ENCODE peak calls at places on chromosome 20, in six cellular contexts. V is H9, C is IMR-90, U is neuronal stem cell, R is H1, O is mesenchymal stem cell. F is an unnamed sample.

GRCh38 chr20:36467076-36467999 is 74.0 kb upstream of the MYL9 start:
- DNase-seq in V (no peak), R (no peak), O (peak; percentile 17), U (no peak), C (no peak), F (no peak)

GRCh38 chr20:37411408-37412306 is 65.7 kb downstream of the SRC start:
- DNase-seq in V (no peak), C (no peak), U (no peak), R (no peak), O (no peak), F (no peak)

GRCh38 chr20:61436674-61437279 is 184.7 kb downstream of the CDH4 start:
- DNase-seq in C (peak; percentile 58), U (peak; percentile 91), V (peak; percentile 96), O (peak; percentile 37), R (peak; percentile 84), F (no peak)

GRCh38 chr20:25623225-25623735 is 534 bp downstream of the NANP start:
- DNase-seq in V (peak; percentile 32), U (no peak), R (peak; percentile 66), C (peak; percentile 24), O (peak; percentile 68), F (peak; percentile 36)

GRCh38 chr20:692044-692443 is 16.4 kb upstream of the SCRT2 start:
- DNase-seq in O (no peak), U (no peak), R (no peak), V (no peak), C (no peak), F (no peak)

GRCh38 chr20:35226775-35227681 is 538 bp downstream of the MMP24 start:
- DNase-seq in O (peak; percentile 56), V (peak; percentile 74), R (peak; percentile 89), U (peak; percentile 72), C (peak; percentile 34), F (peak; percentile 27)

GRCh38 chr20:25014816-25015215 is 22.3 kb upstream of the APMAP start:
- DNase-seq in O (no peak), U (no peak), R (no peak), C (no peak), V (no peak), F (no peak)

GRCh38 chr20:10467985-10468845 is 33.1 kb downstream of the SLX4IP start:
- DNase-seq in C (peak; percentile 32), R (no peak), O (no peak), U (no peak), V (no peak), F (no peak)

GRCh38 chr20:11861479-11861878 is 56.2 kb upstream of the BTBD3 start:
- DNase-seq in V (no peak), U (no peak), R (no peak), C (no peak), O (no peak), F (no peak)

GRCh38 chr20:33602826-33603590 is 59.1 kb upstream of the C20orf144 start:
- DNase-seq in C (peak; percentile 50), U (no peak), R (no peak), V (no peak), O (peak; percentile 10), F (no peak)

GRCh38 chr20:36881331-36881730 is 5.4 kb downstream of the TLDC2 start:
- DNase-seq in R (no peak), C (no peak), U (no peak), V (no peak), O (no peak), F (no peak)

GRCh38 chr20:37699202-37699601 is 5.4 kb downstream of the CTNNBL1 start:
- DNase-seq in C (no peak), O (no peak), V (no peak), U (no peak), R (no peak), F (no peak)

GRCh38 chr20:59778615-59779200 is 154.7 kb downstream of the SYCP2 start:
- DNase-seq in V (peak; percentile 16), O (no peak), R (no peak), U (no peak), C (no peak), F (no peak)

GRCh38 chr20:38680492-38681118 is 43.7 kb upstream of the SLC32A1 start:
- DNase-seq in C (peak; percentile 28), U (peak; percentile 83), R (peak; percentile 75), O (peak; percentile 51), V (peak; percentile 74), F (no peak)

GRCh38 chr20:13331536-13331935 is 110.5 kb downstream of the ISM1 start:
- DNase-seq in O (peak; percentile 28), C (no peak), U (no peak), V (no peak), R (no peak), F (no peak)

GRCh38 chr20:6994452-6994851 is 227.0 kb downstream of the BMP2 start:
- DNase-seq in V (no peak), U (no peak), O (peak; percentile 13), C (no peak), R (no peak), F (peak; percentile 33)

GRCh38 chr20:25460591-25461280 is 53.3 kb downstream of the GINS1 start:
- DNase-seq in V (no peak), C (no peak), U (no peak), R (no peak), O (no peak), F (no peak)

GRCh38 chr20:57840504-57841296 is 130.9 kb upstream of the PMEPA1 start:
- DNase-seq in V (peak; percentile 20), U (no peak), C (no peak), O (no peak), R (no peak), F (no peak)

GRCh38 chr20:34553366-34553867 is 5.1 kb upstream of the MAP1LC3A start:
- DNase-seq in R (no peak), O (no peak), U (no peak), V (no peak), C (no peak), F (no peak)

DNA sequence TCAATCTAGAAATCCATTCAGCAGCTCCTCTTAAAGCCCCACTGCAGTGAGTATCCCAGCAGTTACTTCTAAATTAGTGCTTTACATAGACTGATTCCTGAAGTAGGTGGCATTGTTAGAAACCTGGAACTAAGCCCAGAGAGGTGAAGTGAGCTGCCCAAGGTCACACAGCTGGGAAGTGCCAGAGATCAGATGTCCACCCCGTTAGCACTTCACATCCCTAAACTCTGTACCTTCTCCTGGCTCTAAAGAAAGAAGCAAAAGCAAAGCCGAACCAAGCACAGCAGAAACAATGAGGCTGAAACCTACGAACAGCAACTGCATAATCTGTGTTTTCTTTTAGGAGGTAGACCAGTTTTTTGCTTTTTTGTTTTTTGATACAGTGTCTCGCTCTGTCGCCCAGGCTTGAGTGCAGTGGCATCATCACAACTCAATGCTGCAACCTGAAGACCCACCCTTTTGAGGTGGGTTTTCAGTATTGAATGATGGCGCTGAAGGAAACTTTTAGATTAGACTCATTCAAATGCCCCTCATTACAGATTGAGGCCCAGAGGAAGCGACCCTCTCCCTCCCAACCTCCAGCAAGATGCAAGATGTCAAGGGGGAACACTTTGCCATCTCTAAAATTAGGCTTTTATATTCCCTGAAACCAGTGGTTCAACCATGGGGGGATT is 3.2 kb upstream of the ZMYND8 start:
- DNase-seq in C (no peak), O (no peak), R (no peak), V (no peak), U (no peak), F (no peak)
- H2AK5ac ChIP-seq in C (peak overlapping the region; percentile 100), O (peak overlapping the region; percentile 95), R (peak overlapping the region; percentile 58), V (peak overlapping the region; percentile 19), U (peak overlapping the region; percentile 2), F (peak overlapping the region; percentile 72)

DNA sequence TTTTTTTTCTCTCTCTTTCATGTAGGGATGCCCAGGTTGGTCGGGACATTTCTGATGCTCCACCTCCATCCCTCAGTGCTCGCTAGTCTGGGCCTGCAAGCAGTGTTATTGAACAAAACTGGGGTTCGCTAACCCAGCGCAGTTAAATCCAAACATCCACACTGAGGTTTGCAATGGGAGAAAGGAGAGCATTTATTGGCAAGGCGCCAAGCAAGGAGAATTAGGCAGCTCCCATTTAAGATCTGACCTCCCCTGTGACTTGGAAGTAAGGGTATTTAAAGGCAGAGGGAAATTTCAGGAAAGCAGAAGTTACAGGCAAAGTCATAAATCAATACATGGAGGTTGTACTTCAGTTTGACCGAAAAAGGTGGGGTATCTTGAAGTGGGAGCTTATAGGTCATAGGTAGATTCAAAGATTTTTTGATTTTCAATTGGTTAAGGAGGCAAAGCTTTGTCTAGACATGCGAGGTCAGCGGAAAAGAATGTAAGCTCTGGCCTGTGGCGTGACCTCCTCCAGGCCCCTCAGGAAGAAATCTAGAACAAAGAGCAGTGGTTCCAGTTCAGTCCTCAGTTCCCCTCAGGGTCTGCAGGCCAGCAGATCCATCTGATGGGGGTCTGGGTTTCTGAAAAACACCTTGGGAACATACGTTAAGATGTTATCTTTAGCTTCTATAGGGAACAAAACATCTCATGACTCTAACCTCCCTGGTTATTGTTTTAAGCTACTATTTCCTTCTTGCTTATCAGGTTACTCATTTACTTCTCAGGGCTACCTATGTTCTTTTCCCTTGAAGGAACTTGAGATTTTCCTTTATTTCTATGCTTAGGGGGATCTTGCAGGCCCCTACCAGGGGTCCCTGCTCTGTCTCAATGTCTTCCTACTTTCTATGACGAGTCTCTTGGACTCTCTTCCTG is 66.0 kb upstream of the KIF16B start:
- DNase-seq in C (no peak), O (no peak), V (no peak), U (no peak), R (no peak), F (peak; percentile 15)
- H4K91ac ChIP-seq in C (no peak overlapping the region), O (no peak overlapping the region), V (no peak overlapping the region), U (no peak overlapping the region), R (no peak overlapping the region), F (peak overlapping the region; percentile 95)

DNA sequence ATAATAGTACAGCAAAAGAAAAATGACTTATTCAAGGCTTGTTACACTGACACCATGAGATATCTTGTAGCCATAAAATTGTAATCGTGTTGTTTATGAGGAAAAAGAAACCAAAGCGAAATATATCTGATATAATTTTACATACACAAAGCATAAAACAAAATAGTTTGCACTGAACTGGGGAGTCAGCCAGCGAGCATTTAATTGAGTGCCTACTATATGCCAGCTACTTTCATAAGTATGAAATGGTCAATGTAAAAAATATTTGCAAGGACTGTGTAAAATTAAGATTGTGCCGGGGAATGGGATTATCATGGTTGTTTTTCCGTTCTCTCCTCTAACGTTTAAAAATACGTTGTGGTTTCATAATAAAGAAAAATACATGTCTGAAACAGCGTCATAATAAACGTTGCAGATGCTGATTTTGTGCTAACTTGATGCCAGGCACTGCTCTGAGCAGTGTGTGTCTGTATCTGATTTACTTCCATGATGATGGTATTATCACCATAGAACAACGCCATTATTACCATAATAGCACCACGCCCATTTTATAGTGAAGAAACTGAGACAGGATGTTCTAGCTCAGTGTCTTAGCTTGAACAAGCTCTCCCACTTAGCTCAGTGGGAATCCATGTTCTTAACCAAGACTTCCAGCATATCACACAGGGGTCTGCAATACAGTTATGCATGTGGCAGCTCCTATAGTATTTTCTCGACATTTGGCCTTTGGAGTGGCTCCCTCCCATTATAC is 144.6 kb downstream of the BCAS1 start:
- DNase-seq in R (no peak), O (no peak), V (no peak), U (no peak), C (no peak), F (no peak)
- H2AFZ ChIP-seq in R (no peak overlapping the region), O (no peak overlapping the region), V (no peak overlapping the region), U (peak overlapping the region; percentile 11), C (no peak overlapping the region), F (no peak overlapping the region)

GRCh38 chr20:50929299-50930138 is 1.7 kb downstream of the ADNP start:
- DNase-seq in C (peak; percentile 97), R (peak; percentile 91), O (peak; percentile 96), V (peak; percentile 96), U (peak; percentile 92), F (peak; percentile 95)

GRCh38 chr20:50931306-50932015 is at the start of gene ADNP:
- DNase-seq in V (peak; percentile 92), C (peak; percentile 86), R (peak; percentile 90), O (peak; percentile 93), U (peak; percentile 97), F (peak; percentile 86)

GRCh38 chr20:50932016-50932338 is 740 bp upstream of the ADNP start:
- DNase-seq in U (no peak), O (no peak), R (no peak), V (no peak), C (no peak), F (no peak)

GRCh38 chr20:50931048-50931305 is 260 bp downstream of the ADNP start:
- DNase-seq in C (no peak), U (no peak), O (no peak), V (no peak), R (no peak), F (no peak)

GRCh38 chr20:50930139-50931047 is 844 bp downstream of the ADNP start:
- DNase-seq in V (no peak), O (no peak), C (no peak), R (no peak), U (peak; percentile 24), F (no peak)
- H2AK5ac ChIP-seq in V (peak overlapping the region; percentile 41), O (peak overlapping the region; percentile 45), C (peak overlapping the region; percentile 99), R (peak overlapping the region; percentile 32), U (peak overlapping the region; percentile 100), F (peak overlapping the region; percentile 92)